ENCODE peak calls at places on chromosome X, in five cellular contexts. H is H9, T is mesenchymal stem cell, N is trophoblast cell, K is neuronal stem cell. U is an unnamed sample.

GRCh38 chrX:78555401-78555980 is 103.6 kb downstream of the RTL3 start:
- DNase-seq in H (no peak), T (peak; percentile 0), N (no peak), K (no peak), U (no peak)

GRCh38 chrX:20653070-20653469 is 386.4 kb upstream of the RPS6KA3 start:
- DNase-seq in H (no peak), T (no peak), N (peak; percentile 21), K (no peak), U (no peak)

GRCh38 chrX:103608305-103608963 is 671 bp downstream of the TCEAL3 start:
- DNase-seq in H (peak; percentile 37), T (peak; percentile 28), N (no peak), K (no peak), U (no peak)

GRCh38 chrX:15579778-15580747 is 20.7 kb downstream of the ACE2 start:
- DNase-seq in H (no peak), T (peak; percentile 1), N (peak; percentile 52), K (no peak), U (peak; percentile 4)

GRCh38 chrX:70527053-70527452 is 82.4 kb downstream of the DLG3 start:
- DNase-seq in H (no peak), T (no peak), N (no peak), K (no peak), U (no peak)

GRCh38 chrX:110159235-110159634 is 156.3 kb downstream of the TMEM164 start:
- DNase-seq in H (no peak), T (no peak), N (no peak), K (no peak), U (no peak)

GRCh38 chrX:138845791-138846190 is 134.3 kb upstream of the FGF13 start:
- DNase-seq in H (no peak), T (no peak), N (no peak), K (peak; percentile 15), U (no peak)

GRCh38 chrX:13376857-13377441 is 57.1 kb upstream of the ATXN3L start:
- DNase-seq in H (no peak), T (peak; percentile 86), N (peak; percentile 47), K (no peak), U (peak; percentile 95)

GRCh38 chrX:150365051-150365952 is 2.2 kb downstream of the MAMLD1 start:
- DNase-seq in H (peak; percentile 71), T (peak; percentile 71), N (no peak), K (peak; percentile 57), U (peak; percentile 50)

GRCh38 chrX:137432609-137433008 is 133.3 kb upstream of the ZIC3 start:
- DNase-seq in H (peak; percentile 61), T (no peak), N (no peak), K (no peak), U (no peak)

GRCh38 chrX:47613082-47613481 is 6.6 kb downstream of the SYN1 start:
- DNase-seq in H (no peak), T (no peak), N (no peak), K (no peak), U (no peak)

GRCh38 chrX:102345916-102346315 is 93.9 kb downstream of the NXF2B start:
- DNase-seq in H (peak; percentile 68), T (peak; percentile 34), N (peak; percentile 20), K (peak; percentile 31), U (peak; percentile 34)

GRCh38 chrX:118521435-118521834 is 25.8 kb downstream of the DOCK11 start:
- DNase-seq in H (no peak), T (peak; percentile 68), N (peak; percentile 10), K (no peak), U (peak; percentile 76)

GRCh38 chrX:152428089-152428488 is 23.0 kb downstream of the GABRA3 start:
- DNase-seq in H (no peak), T (no peak), N (peak; percentile 6), K (no peak), U (no peak)

GRCh38 chrX:138031715-138032114 is 465.8 kb downstream of the ZIC3 start:
- DNase-seq in H (no peak), T (no peak), N (no peak), K (no peak), U (no peak)

GRCh38 chrX:149039057-149039456 is 466.0 kb downstream of the IDS start:
- DNase-seq in H (no peak), T (no peak), N (no peak), K (no peak), U (no peak)

GRCh38 chrX:148310402-148311200 is 189.8 kb upstream of the AFF2 start:
- DNase-seq in H (no peak), T (no peak), N (no peak), K (no peak), U (no peak)

GRCh38 chrX:78624884-78625283 is 34.2 kb downstream of the RTL3 start:
- DNase-seq in H (no peak), T (no peak), N (no peak), K (no peak), U (no peak)

GRCh38 chrX:80246273-80246672 is 174.0 kb upstream of the TENT5D start:
- DNase-seq in H (no peak), T (no peak), N (no peak), K (no peak), U (no peak)

GRCh38 chrX:68826113-68826980 is 2.5 kb upstream of the EFNB1 start:
- DNase-seq in H (peak; percentile 15), T (no peak), N (no peak), K (no peak), U (no peak)

GRCh38 chrX:150841466-150842197 is 56.8 kb downstream of the CD99L2 start:
- DNase-seq in H (no peak), T (peak; percentile 47), N (peak; percentile 53), K (no peak), U (peak; percentile 23)

GRCh38 chrX:10769165-10769564 is 148.8 kb upstream of the MID1 start:
- DNase-seq in H (no peak), T (peak; percentile 47), N (no peak), K (peak; percentile 24), U (peak; percentile 35)

GRCh38 chrX:105758784-105759183 is 63.6 kb upstream of the NRK start:
- DNase-seq in H (no peak), T (peak; percentile 34), N (no peak), K (no peak), U (no peak)

GRCh38 chrX:94162971-94163370 is 489.0 kb downstream of the FAM133A start:
- DNase-seq in H (no peak), T (no peak), N (peak; percentile 52), K (no peak), U (no peak)

GRCh38 chrX:114626323-114626722 is 42.4 kb downstream of the HTR2C start:
- DNase-seq in H (no peak), T (peak; percentile 3), N (no peak), K (no peak), U (peak; percentile 3)

GRCh38 chrX:1336331-1337143 is at the start of gene IL3RA:
- DNase-seq in H (no peak), T (peak; percentile 75), N (peak; percentile 45), K (no peak), U (no peak)

GRCh38 chrX:51851507-51852085 is 41.8 kb upstream of the MAGED1 start:
- DNase-seq in H (no peak), T (no peak), N (no peak), K (no peak), U (no peak)
- H2BK5ac ChIP-seq in H (no peak overlapping the region), T (no peak overlapping the region), N (no peak overlapping the region), K (no peak overlapping the region), U (no peak overlapping the region)

DNA sequence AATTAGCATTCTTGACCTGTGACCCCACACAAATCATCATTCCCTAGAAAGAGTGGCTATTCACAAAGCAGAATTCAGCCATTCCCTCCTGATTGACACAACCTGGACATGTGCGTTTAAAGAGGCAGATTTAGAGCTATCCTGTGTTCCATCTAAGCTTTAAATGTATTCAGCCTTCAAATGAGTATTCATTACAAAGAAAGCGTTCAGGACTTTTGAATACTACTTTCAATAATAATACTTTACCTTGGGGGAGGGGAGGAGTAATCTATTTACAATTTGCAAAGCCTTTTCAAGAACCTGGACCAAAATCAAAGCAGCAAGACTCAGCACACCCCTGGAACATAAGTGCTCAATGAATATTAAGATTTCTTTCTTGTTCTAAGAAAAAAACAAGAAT is 22.5 kb upstream of the GPC4 start:
- DNase-seq in H (no peak), T (no peak), N (no peak), K (no peak), U (no peak)
- H2BK5ac ChIP-seq in H (no peak overlapping the region), T (no peak overlapping the region), N (no peak overlapping the region), K (no peak overlapping the region), U (no peak overlapping the region)

GRCh38 chrX:336227-336626 is 17.6 kb upstream of the GTPBP6 start:
- DNase-seq in H (no peak), T (no peak), N (no peak), K (no peak), U (no peak)
- H2BK5ac ChIP-seq in H (no peak overlapping the region), T (no peak overlapping the region), N (no peak overlapping the region), K (no peak overlapping the region), U (no peak overlapping the region)

GRCh38 chrX:153878285-153878779 is 7.6 kb downstream of the L1CAM start:
- DNase-seq in H (no peak), T (no peak), N (no peak), K (no peak), U (no peak)
- H2BK5ac ChIP-seq in H (no peak overlapping the region), T (no peak overlapping the region), N (no peak overlapping the region), K (no peak overlapping the region), U (no peak overlapping the region)

DNA sequence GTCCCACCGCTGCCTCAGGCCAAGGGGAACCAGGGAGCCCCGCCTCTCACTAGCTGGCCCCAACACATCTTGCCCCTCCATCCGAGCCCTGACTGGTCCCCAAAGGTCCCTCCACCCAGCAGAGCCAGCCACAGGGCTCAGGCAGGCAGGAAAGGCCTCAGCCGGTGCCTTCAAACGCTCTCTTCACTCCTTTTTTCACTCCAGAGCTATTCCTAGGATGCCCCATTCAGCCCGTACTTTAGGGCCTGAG is 1.5 kb upstream of the ARHGAP4 start:
- DNase-seq in H (no peak), T (no peak), N (no peak), K (no peak), U (no peak)
- H2BK5ac ChIP-seq in H (no peak overlapping the region), T (peak overlapping the region; percentile 94), N (peak overlapping the region; percentile 34), K (peak overlapping the region; percentile 93), U (peak overlapping the region; percentile 90)

DNA sequence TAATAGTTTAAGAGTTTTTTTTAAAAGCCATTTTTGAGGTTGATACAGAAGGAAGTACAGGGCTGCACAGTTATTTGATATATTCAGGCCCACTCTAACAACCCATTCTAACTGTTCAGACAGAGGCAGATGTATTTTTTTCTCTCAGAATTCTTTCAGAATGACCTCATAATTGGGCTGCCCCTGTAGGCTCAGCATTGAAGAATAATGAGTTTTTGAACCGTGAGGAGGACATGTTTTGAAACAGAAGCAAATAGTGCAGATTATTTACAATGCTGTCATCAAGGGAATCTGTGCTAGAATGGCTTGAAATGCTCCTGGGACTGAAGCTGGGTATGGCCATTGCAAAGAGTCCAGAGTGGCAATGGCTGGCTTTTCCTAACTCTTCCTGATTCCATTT is 158.2 kb downstream of the SOX3 start:
- DNase-seq in H (no peak), T (no peak), N (no peak), K (no peak), U (no peak)
- H2BK5ac ChIP-seq in H (no peak overlapping the region), T (no peak overlapping the region), N (no peak overlapping the region), K (no peak overlapping the region), U (no peak overlapping the region)

U was measured in IMR-90.